ENCODE peak calls at places on chromosome 10, in seven cellular contexts. A is suprapubic skin, Y is HepG2, J is spleen, W is GM12891, S is stomach, N is SK-N-SH. Z is an unnamed sample.
A peak's percentile ranks its signal among the peaks of the same experiment; 100 is the strongest.

GRCh38 chr10:114487815-114488536 is 83.7 kb upstream of the AFAP1L2 start:
- DNase-seq in J (no peak), Y (no peak), W (no peak), N (no peak), A (no peak), S (no peak), Z (no peak)

GRCh38 chr10:43230909-43231522 is 35.8 kb downstream of the RASGEF1A start:
- DNase-seq in W (no peak), J (peak; percentile 68), Y (no peak), N (no peak), S (no peak), A (peak; percentile 74), Z (no peak)

GRCh38 chr10:5659702-5660528 is 6.5 kb downstream of the ASB13 start:
- DNase-seq in Y (peak; percentile 96), S (peak; percentile 59), J (no peak), N (no peak), A (no peak), W (no peak), Z (no peak)

GRCh38 chr10:64956441-64956840 is 1435.2 kb downstream of the REEP3 start:
- DNase-seq in J (no peak), W (no peak), A (no peak), Y (no peak), S (no peak), N (no peak), Z (no peak)

GRCh38 chr10:103154464-103155299 is 38.4 kb downstream of the NT5C2 start:
- DNase-seq in J (no peak), A (no peak), S (no peak), Y (peak; percentile 66), W (no peak), N (no peak), Z (peak; percentile 11)

GRCh38 chr10:57689898-57690297 is 577.8 kb downstream of the IPMK start:
- DNase-seq in Y (no peak), S (no peak), A (no peak), W (no peak), J (no peak), N (no peak), Z (no peak)

GRCh38 chr10:121668336-121669009 is 70.2 kb upstream of the FGFR2 start:
- DNase-seq in Y (no peak), J (no peak), S (peak; percentile 60), W (no peak), N (peak; percentile 90), A (no peak), Z (peak; percentile 73)

GRCh38 chr10:125014984-125015944 is 73.3 kb downstream of the ZRANB1 start:
- DNase-seq in J (no peak), S (no peak), W (no peak), A (no peak), N (peak; percentile 88), Y (no peak), Z (no peak)

GRCh38 chr10:1476106-1476803 is 261.1 kb downstream of the ADARB2 start:
- DNase-seq in A (no peak), Y (no peak), N (no peak), S (no peak), J (no peak), W (no peak), Z (no peak)

DNA sequence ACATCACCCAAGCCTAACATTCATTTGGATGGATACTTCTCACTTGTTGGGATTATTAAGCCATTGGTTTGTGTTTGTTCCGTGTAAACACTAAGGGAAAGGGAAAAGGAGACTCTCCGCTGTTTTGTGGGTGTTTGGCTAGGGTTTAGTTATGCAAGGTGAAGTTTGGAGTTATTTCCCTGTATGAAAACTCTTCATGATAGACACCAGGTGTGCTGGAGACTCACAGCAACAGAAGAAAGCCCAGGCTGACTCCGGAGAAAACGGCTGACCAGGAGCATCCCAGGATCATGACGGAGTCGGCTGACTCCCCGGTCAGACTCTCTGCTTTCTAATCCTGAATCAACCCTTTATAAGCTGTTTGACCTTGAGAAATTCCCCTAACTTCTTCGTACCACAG is 94.1 kb upstream of the KLF6 start:
- DNase-seq in W (no peak), J (no peak), S (no peak), N (no peak), Y (peak; percentile 73), A (no peak), Z (no peak)
- TF ChIP-seq POLR2AphosphoS5 in W (no peak), J (no peak), S (no peak), N (no peak), Y (no peak), A (no peak), Z (no peak)

GRCh38 chr10:24847476-24847875 is 104.9 kb downstream of the PRTFDC1 start:
- DNase-seq in W (no peak), A (no peak), S (no peak), Y (no peak), J (no peak), N (no peak), Z (no peak)

GRCh38 chr10:24848169-24848688 is 104.2 kb downstream of the PRTFDC1 start:
- DNase-seq in J (no peak), S (no peak), Y (no peak), A (no peak), W (no peak), N (no peak), Z (no peak)

GRCh38 chr10:24849537-24850299 is 102.7 kb downstream of the PRTFDC1 start:
- DNase-seq in Y (no peak), W (no peak), A (no peak), S (no peak), J (no peak), N (no peak), Z (no peak)

GRCh38 chr10:24850726-24851300 is 101.6 kb downstream of the PRTFDC1 start:
- DNase-seq in A (no peak), W (no peak), N (no peak), Y (no peak), S (no peak), J (no peak), Z (no peak)

DNA sequence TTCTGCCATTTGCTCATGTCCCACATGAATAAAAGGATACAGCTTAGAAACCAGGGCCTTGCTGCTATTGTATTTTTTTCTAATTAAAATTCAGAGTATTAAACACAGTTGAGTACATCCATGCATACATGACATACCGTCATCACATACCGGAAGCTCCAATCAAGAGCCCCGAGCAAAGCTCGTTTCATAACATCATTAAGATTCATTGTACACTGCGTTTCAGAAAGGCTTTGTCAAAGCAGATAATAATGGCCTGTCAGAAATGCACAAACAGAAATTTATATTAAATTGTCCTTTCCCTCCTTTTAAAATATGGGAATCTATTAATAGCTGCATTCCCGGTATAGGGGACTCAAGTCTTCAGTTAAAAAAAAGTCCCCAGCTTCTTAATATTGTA is 103.4 kb downstream of the PRTFDC1 start:
- DNase-seq in W (no peak), N (no peak), A (no peak), S (no peak), Y (no peak), J (no peak), Z (no peak)
- TF ChIP-seq POLR2AphosphoS5 in W (no peak), N (no peak), A (no peak), S (no peak), Y (no peak), J (no peak), Z (no peak)

DNA sequence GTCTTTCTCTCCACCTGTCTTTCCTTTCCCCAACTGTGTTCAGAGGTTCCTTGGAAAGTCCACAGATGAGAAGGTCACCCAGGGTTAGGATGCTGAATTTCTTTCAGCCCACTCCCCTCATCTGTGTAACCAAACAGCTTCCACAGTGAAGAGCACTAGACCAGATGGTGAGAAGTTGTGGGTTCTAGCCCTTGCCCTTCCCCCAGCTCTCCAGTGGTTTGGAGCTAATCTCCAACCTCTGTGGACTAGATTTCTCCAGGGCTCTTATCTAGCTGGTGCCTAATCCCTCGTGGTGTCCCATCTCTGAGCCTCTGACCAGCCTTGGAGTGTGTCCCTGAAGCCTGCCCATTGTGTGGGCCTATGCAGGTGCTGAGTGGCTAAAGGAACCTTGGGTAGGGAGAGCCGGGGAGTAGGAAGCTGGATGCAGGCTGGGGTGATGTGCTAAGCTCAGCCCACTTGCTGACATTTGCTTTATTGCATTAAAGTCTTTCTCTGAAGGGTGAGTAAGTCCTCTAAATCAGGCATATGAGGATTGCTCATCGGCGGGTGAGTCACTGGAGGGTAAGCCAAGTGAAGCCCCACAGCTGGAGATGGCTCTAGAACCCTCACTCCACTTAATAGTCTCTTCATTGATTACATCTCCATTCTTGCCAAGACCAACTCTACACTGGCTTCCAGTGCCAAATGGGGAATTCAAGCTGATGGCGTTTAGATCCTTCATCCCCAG is 14.9 kb downstream of the DUSP5 start:
- DNase-seq in S (no peak), W (no peak), N (no peak), A (peak; percentile 48), J (no peak), Y (no peak), Z (no peak)
- TF ChIP-seq POLR2AphosphoS5 in S (no peak), W (peak; percentile 72), N (peak; percentile 71), A (no peak), J (no peak), Y (no peak), Z (no peak)

GRCh38 chr10:90088008-90088322 is 386.6 kb downstream of the KIF20B start:
- DNase-seq in J (no peak), A (no peak), S (no peak), Y (no peak), N (no peak), W (no peak), Z (no peak)

GRCh38 chr10:90089724-90090123 is 388.3 kb downstream of the KIF20B start:
- DNase-seq in N (no peak), Y (no peak), W (no peak), S (no peak), J (no peak), A (no peak), Z (no peak)

DNA sequence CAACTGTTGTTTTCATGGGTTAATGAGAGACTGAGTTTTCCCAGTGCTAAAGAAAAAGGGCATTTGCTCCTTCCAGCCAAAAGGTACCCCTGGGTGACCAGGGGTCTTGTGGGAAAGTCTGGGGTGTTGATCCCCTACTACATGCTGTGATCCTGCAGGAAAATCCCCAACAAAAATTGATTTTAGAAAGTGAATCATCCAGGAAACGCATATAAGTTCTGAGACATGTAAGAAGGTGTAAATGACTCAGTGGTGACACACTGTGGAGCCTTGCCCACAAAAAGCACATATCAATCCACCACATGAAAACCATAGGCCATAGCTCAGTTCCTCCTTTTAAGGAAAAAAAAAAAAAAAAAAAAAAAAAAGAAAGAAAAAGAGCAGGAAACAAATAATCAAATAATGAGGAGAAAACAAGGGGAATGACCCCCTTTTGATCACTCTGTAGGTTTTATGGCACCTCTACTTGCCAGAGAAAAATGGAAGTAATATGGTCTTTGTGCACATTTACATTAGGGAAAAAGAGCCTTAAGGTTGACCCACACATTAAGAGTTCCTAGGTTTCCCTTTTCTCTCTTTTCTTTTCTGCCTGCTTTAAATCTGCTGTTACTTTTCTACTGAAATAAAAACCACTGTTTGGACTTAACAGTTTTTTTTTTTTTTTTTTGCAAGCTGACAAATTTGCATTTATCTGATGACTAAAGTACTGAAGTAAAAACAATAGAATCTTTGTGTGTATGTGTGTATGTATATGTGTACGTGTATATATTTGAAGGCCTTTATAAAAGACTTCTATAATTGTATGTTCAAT is 386.0 kb downstream of the KIF20B start:
- DNase-seq in A (no peak), S (no peak), N (no peak), J (no peak), Y (no peak), W (peak; percentile 24), Z (no peak)
- TF ChIP-seq POLR2AphosphoS5 in A (no peak), S (no peak), N (no peak), J (no peak), Y (no peak), W (no peak), Z (no peak)

Z was measured in prostate gland.